ENCODE peak calls at places on chromosome 10, in four cellular contexts. Q is K562, X is GM23248, M is body of pancreas. F is an unnamed sample.

GRCh38 chr10:131072651-131073468 is 238.7 kb downstream of the TCERG1L start:
- DNase-seq in M (no peak), Q (no peak), X (no peak), F (no peak)

GRCh38 chr10:15642095-15642494 is 77.6 kb downstream of the ITGA8 start:
- DNase-seq in X (peak; percentile 75), Q (no peak), M (no peak), F (no peak)

GRCh38 chr10:68095176-68095575 is 14.1 kb upstream of the MYPN start:
- DNase-seq in X (peak; percentile 81), Q (no peak), M (no peak), F (no peak)

GRCh38 chr10:85619832-85620231 is 746.8 kb downstream of the GRID1 start:
- DNase-seq in Q (no peak), X (no peak), M (no peak), F (no peak)

GRCh38 chr10:104581884-104582603 is 59.0 kb upstream of the SORCS3 start:
- DNase-seq in X (peak; percentile 91), M (no peak), Q (no peak), F (no peak)

GRCh38 chr10:48772059-48772458 is 87.4 kb downstream of the WDFY4 start:
- DNase-seq in M (no peak), X (no peak), Q (no peak), F (no peak)

GRCh38 chr10:125161570-125162139 is 1.3 kb upstream of the CTBP2 start:
- DNase-seq in Q (no peak), X (no peak), M (peak; percentile 64), F (no peak)

GRCh38 chr10:9010093-9010492 is 955.6 kb downstream of the GATA3 start:
- DNase-seq in X (no peak), M (no peak), Q (no peak), F (no peak)

GRCh38 chr10:49600046-49600445 is 10.1 kb upstream of the SLC18A3 start:
- DNase-seq in Q (no peak), M (no peak), X (no peak), F (no peak)

GRCh38 chr10:127553431-127553830 is 4.3 kb downstream of the NPS start:
- DNase-seq in M (no peak), X (no peak), Q (no peak), F (no peak)

GRCh38 chr10:71179382-71179781 is 33.0 kb upstream of the UNC5B start:
- DNase-seq in Q (no peak), X (no peak), M (no peak), F (no peak)

GRCh38 chr10:118564652-118565051 is 30.8 kb downstream of the PRLHR start:
- DNase-seq in X (peak; percentile 50), Q (no peak), M (no peak), F (no peak)

GRCh38 chr10:114492351-114493037 is 88.2 kb upstream of the AFAP1L2 start:
- DNase-seq in M (no peak), X (no peak), Q (no peak), F (no peak)

GRCh38 chr10:126701526-126701925 is 31.0 kb upstream of the C10orf90 start:
- DNase-seq in M (no peak), X (no peak), Q (no peak), F (no peak)

GRCh38 chr10:84267503-84268126 is 22.8 kb downstream of the RGR start:
- DNase-seq in Q (peak; percentile 38), M (peak; percentile 58), X (peak; percentile 77), F (peak; percentile 36)

GRCh38 chr10:44864042-44864436 is 47.1 kb upstream of the TMEM72 start:
- DNase-seq in Q (no peak), M (peak; percentile 81), X (peak; percentile 72), F (no peak)

GRCh38 chr10:97025613-97026242 is 160.0 kb downstream of the SLIT1 start:
- DNase-seq in X (peak; percentile 54), M (peak; percentile 80), Q (peak; percentile 52), F (no peak)

GRCh38 chr10:28089467-28089866 is 90.6 kb upstream of the ODAD2 start:
- DNase-seq in X (peak; percentile 71), Q (no peak), M (no peak), F (no peak)

DNA sequence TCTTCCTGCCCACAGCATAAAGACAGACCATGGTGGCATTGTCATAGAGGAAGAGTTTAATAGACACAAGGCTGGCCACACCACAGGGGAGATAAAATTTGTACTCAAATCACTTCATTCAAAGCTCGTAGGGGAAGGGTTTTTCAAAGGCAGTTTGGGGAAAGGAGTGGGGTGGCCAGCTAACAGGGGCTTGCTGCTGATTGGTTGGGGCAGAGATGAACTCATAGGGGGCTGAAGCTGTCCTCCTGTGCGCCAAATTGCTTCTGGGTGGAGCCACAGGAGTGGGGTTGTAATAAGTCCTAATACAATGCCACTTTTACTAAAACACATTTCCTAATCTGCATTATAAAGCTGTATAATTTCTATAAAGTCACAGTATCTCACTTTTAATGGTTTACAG is 22.5 kb downstream of the PDZD8 start:
- DNase-seq in Q (peak; percentile 14), X (no peak), M (no peak), F (no peak)
- H3K27ac ChIP-seq in Q (no peak overlapping the region), X (no peak overlapping the region), M (no peak overlapping the region), F (no peak overlapping the region)

DNA sequence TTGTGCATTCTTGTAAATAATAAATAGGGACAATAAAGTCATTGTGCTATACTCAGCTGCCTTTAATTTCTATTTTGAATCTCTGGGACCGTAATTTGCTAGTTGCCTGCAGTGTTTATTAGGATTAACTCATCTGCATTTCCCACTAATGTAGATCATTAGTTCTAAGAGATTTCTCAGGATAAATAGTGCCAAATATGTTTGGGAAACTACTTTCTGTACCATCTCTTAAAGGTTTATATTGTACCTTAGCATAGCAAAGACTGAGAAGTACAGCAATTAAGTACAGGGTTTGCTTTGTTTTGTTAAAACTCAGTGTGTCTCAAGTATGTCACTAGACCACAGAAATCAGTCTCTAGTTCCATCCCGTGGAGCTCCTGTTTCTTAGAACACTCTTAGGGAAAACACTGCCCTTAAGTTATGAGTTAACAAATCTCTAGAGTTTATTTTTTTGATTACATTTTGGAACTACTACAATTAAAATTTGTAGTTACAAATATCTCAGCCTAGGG is 26.0 kb downstream of the ADD3 start:
- DNase-seq in Q (no peak), M (no peak), X (no peak), F (no peak)
- H3K4me1 ChIP-seq in Q (no peaks in the 10 kb centered on the region), M (peaks cover 31% of the 10 kb centered on the region), X (peaks cover 40% of the 10 kb centered on the region), F (peaks cover 54% of the 10 kb centered on the region)

GRCh38 chr10:20890491-20891337 is 6.4 kb downstream of the NEBL start:
- DNase-seq in Q (no peak), X (peak; percentile 33), M (no peak), F (no peak)
- H3K27ac ChIP-seq in Q (no peak overlapping the region), X (no peak overlapping the region), M (no peak overlapping the region), F (no peak overlapping the region)

DNA sequence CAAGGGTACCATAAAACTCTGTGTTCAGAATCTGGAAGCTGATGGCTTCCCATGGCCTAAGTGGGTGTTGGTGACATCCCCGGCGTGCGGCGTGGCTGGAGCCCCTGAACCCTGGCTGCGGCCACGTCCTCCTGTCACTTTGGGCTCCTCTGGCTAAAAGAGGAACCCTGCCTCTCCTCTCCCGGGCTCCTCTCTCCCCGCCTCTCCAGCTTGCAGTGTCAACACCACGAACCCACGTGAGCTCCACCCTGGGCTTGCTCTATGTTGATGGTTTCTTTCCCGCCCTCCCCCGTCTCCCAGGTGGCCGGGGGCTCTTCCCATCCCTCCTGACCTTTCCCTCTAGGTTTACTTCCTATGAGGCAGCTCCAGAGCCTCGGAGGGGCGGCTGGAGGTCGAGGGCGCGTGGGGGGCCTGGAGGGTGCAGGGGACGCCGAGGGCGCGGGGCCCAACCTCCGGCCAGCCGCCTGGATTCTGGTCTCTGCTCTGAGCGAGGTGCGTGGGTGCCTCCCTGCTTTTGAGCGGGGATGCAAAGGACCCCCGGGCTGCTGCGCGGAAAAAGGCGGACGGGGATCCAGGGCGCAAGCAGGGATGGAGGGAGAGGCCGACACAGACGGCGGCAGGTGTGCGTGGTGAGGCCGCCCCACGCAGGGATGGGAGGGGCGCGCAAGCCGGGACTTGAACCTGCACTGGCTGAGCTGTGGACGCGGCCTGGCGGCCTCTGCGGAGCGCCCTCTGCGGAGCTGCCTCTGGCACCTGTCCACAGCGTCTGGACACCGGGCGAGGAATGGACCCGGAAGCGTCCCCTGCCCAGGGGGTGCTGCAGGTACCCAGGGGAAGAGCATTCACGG is 115.5 kb upstream of the DIP2C start:
- DNase-seq in Q (no peak), M (no peak), X (no peak), F (no peak)
- H3K4me1 ChIP-seq in Q (peaks cover 36% of the 10 kb centered on the region), M (no peaks in the 10 kb centered on the region), X (no peaks in the 10 kb centered on the region), F (peaks cover 9% of the 10 kb centered on the region)

GRCh38 chr10:73865459-73866442 is 8.6 kb downstream of the CAMK2G start:
- DNase-seq in M (no peak), Q (no peak), X (no peak), F (peak; percentile 58)
- H3K27ac ChIP-seq in M (peak overlapping the region; percentile 53), Q (no peak overlapping the region), X (no peak overlapping the region), F (peak overlapping the region; percentile 56)

GRCh38 chr10:5617521-5617920 is 48.9 kb downstream of the ASB13 start:
- DNase-seq in X (no peak), M (no peak), Q (no peak), F (no peak)
- H3K4me1 ChIP-seq in X (peaks cover 38% of the 10 kb centered on the region), M (no peaks in the 10 kb centered on the region), Q (peaks cover 8% of the 10 kb centered on the region), F (no peaks in the 10 kb centered on the region)

F was measured in heart left ventricle.